ENCODE peak calls at places on chromosomes 13 and 19, in seven cellular contexts. W is D721Med, G is A549, N is AG04450, A is GM10248, Z is IMR-90, L is uterus. M is an unnamed sample.
A peak's percentile ranks its signal among the peaks of the same experiment; 100 is the strongest.

GRCh38 chr13:113862766-113863510 is 938 bp downstream of the GAS6 start:
- DNase-seq in W (no peak), G (peak; percentile 32), N (no peak), A (peak; percentile 74), Z (no peak), L (peak; percentile 59), M (no peak)

GRCh38 chr13:108944760-108945159 is 315.3 kb downstream of the MYO16 start:
- DNase-seq in W (no peak), G (no peak), N (no peak), A (no peak), Z (no peak), L (no peak), M (no peak)

GRCh38 chr13:109287553-109287952 is 498.8 kb downstream of the IRS2 start:
- DNase-seq in W (no peak), G (no peak), N (no peak), A (no peak), Z (no peak), L (no peak), M (no peak)

GRCh38 chr19:5515737-5516136 is 52.0 kb downstream of the TINCR start:
- DNase-seq in W (no peak), G (no peak), N (no peak), A (no peak), Z (no peak), L (no peak), M (no peak)

GRCh38 chr19:33580026-33580644 is 41.6 kb upstream of the CHST8 start:
- DNase-seq in W (no peak), G (no peak), N (no peak), A (no peak), Z (no peak), L (no peak), M (no peak)

GRCh38 chr19:28586501-28586900 is 626.5 kb downstream of the UQCRFS1 start:
- DNase-seq in W (no peak), G (no peak), N (no peak), A (no peak), Z (no peak), L (no peak), M (no peak)

GRCh38 chr19:11581740-11582139 is 4.3 kb upstream of the ACP5 start:
- DNase-seq in W (no peak), G (no peak), N (no peak), A (peak; percentile 75), Z (peak; percentile 52), L (no peak), M (no peak)

GRCh38 chr19:49488046-49488862 is 846 bp downstream of the RPL13A start:
- DNase-seq in W (no peak), G (no peak), N (no peak), A (no peak), Z (no peak), L (no peak), M (no peak)

GRCh38 chr13:98142427-98143156 is at the start of gene FARP1:
- DNase-seq in W (peak; percentile 60), G (peak; percentile 48), N (no peak), A (peak; percentile 65), Z (peak; percentile 65), L (peak; percentile 78), M (peak; percentile 91)

GRCh38 chr13:97853550-97853949 is 99.9 kb upstream of the IPO5 start:
- DNase-seq in W (no peak), G (no peak), N (no peak), A (no peak), Z (peak; percentile 56), L (no peak), M (no peak)

GRCh38 chr19:42253245-42254082 is 1.5 kb downstream of the ERF start:
- DNase-seq in W (peak; percentile 62), G (peak; percentile 97), N (no peak), A (peak; percentile 62), Z (peak; percentile 26), L (peak; percentile 71), M (no peak)

GRCh38 chr19:42255766-42256750 is 1.1 kb upstream of the ERF start:
- DNase-seq in W (no peak), G (peak; percentile 84), N (no peak), A (no peak), Z (peak; percentile 46), L (peak; percentile 62), M (no peak)

GRCh38 chr19:42252365-42253244 is 2.3 kb downstream of the ERF start:
- DNase-seq in W (no peak), G (peak; percentile 59), N (no peak), A (no peak), Z (peak; percentile 68), L (peak; percentile 67), M (no peak)

GRCh38 chr19:42254850-42255765 is at the start of gene ERF:
- DNase-seq in W (peak; percentile 90), G (peak; percentile 96), N (peak; percentile 58), A (peak; percentile 97), Z (peak; percentile 83), L (peak; percentile 95), M (no peak)

DNA sequence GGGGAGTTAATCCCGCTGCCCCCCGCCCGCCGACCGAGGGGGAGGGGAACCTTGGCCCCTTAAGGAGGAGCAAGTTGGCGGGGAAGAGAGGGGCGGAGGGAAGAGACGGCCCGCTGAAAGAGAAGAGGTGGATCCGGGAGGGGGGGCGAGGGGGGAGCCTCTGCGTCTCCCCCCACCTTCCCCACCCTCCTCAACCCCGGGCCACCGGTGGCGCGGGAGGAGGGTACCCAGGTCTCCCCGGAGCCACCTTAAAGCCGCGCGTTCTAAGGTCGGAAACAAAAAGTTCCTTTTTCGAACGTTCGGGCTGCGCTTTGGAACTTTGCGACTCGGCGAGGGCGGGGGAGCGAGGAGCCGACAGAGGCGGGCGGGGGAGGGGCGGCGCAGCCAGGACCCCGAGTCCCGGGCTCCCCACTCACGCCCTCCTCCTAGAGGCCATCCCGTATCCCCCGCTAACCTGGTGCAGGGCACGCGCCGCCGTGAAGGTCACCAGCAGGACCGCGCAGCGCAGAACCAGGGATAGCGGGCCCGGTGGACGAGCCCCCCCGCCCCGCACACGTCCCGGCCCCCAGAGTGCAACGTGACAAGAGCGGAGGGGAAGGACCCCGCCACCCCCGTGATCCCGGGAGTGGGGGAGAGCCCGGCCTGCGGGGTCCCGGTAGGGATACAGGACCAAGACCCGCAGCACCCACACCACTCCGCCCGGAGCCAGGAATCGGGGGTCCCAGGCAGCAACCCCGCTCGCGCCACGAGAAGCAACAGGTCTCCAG is 662 bp downstream of the ERF start:
- DNase-seq in W (no peak), G (peak; percentile 92), N (no peak), A (peak; percentile 64), Z (peak; percentile 32), L (peak; percentile 76), M (no peak)
- TF ChIP-seq CTCF in W (no peak), G (no peak), N (no peak), A (no peak), Z (no peak), L (no peak), M (peak; percentile 24)

DNA sequence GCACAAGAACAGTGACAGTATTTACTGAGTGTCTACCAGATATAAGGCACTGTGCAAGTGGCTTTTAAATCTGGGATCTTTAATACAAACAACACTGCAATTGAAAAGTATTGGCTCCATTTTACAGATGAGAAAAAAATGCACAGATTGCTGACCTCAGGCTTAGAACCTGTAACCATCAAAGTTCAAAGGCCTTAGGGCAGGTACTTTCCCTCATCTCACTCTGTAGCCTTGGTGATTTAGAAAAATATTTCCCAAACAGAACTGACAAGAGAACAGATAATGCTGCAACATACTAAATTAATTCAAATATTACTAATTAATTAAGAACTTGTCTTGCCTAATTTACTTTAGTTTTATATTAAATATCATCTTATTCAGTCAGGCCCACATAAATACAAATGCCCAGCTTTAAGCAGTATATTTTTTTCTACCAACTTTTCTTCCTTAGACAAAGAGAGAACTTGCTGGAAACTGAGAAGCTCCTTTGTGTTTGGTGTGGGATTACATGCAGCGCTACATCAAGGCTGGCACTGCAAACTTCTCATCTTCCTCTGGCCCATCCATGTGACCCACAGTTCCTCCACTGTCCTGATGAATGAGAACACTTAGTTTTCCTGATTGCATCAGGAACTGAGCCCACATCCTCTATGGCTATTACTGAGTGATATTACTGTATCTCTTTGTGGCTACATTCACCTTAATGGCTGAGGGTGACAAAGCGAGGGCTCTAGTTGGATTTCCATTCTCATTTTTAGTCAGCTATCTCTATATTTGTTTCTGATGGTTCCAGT is 302.1 kb downstream of the ENOX1 start:
- DNase-seq in W (no peak), G (no peak), N (no peak), A (no peak), Z (no peak), L (no peak), M (no peak)
- TF ChIP-seq CTCF in W (no peak), G (no peak), N (no peak), A (no peak), Z (no peak), L (no peak), M (no peak)

GRCh38 chr19:45883586-45883880 is 2.4 kb downstream of the IRF2BP1 start:
- DNase-seq in W (no peak), G (no peak), N (no peak), A (no peak), Z (no peak), L (no peak), M (no peak)
- TF ChIP-seq CTCF in W (no peak), G (peak; percentile 50), N (no peak), A (no peak), Z (no peak), L (no peak), M (peak; percentile 74)

GRCh38 chr19:2053601-2054389 is 2.8 kb upstream of the MKNK2 start:
- DNase-seq in W (no peak), G (no peak), N (no peak), A (no peak), Z (peak; percentile 23), L (peak; percentile 89), M (no peak)

GRCh38 chr19:2050991-2051770 is at the start of gene MKNK2:
- DNase-seq in W (peak; percentile 90), G (peak; percentile 41), N (peak; percentile 66), A (peak; percentile 97), Z (peak; percentile 79), L (peak; percentile 93), M (peak; percentile 97)

GRCh38 chr19:2049741-2050348 is 1.2 kb downstream of the MKNK2 start:
- DNase-seq in W (no peak), G (no peak), N (no peak), A (peak; percentile 54), Z (peak; percentile 61), L (peak; percentile 80), M (no peak)

GRCh38 chr19:2050349-2050990 is 574 bp downstream of the MKNK2 start:
- DNase-seq in W (no peak), G (no peak), N (no peak), A (no peak), Z (no peak), L (no peak), M (peak; percentile 92)

GRCh38 chr19:2051771-2052704 is 994 bp upstream of the MKNK2 start:
- DNase-seq in W (no peak), G (no peak), N (no peak), A (no peak), Z (no peak), L (peak; percentile 74), M (no peak)
- TF ChIP-seq CTCF in W (no peak), G (no peak), N (no peak), A (no peak), Z (no peak), L (no peak), M (no peak)

GRCh38 chr19:39047076-39047475 is 14.7 kb upstream of the FBXO27 start:
- DNase-seq in W (no peak), G (no peak), N (no peak), A (no peak), Z (no peak), L (no peak), M (no peak)
- TF ChIP-seq CTCF in W (no peak), G (no peak), N (no peak), A (no peak), Z (no peak), L (no peak), M (no peak)